ENCODE peak calls at places on chromosomes 4 and X, in six cellular contexts. U is upper lobe of left lung, N is HCT116, F is GM23338, T is Panc1, Z is HepG2. D is an unnamed sample.

GRCh38 chrX:119399772-119400101 is 601 bp downstream of the SLC25A43 start:
- ATAC-seq in U (peak), N (peak), F (peak), T (peak), Z (peak), D (peak)

GRCh38 chr4:2732526-2732925 is 23.6 kb downstream of the TNIP2 start:
- ATAC-seq in U (no peak), N (no peak), F (no peak), T (peak), Z (peak), D (no peak)

GRCh38 chr4:117691572-117692351 is 342.5 kb upstream of the NDST3 start:
- ATAC-seq in U (no peak), N (no peak), F (no peak), T (no peak), Z (no peak), D (no peak)

GRCh38 chr4:176333076-176333475 is 13.3 kb downstream of the SPCS3 start:
- ATAC-seq in U (no peak), N (no peak), F (no peak), T (no peak), Z (peak), D (no peak)

GRCh38 chr4:126701756-126702155 is 931.0 kb upstream of the INTU start:
- ATAC-seq in U (peak), N (no peak), F (no peak), T (no peak), Z (no peak), D (peak)

GRCh38 chr4:183256756-183257385 is 63.2 kb downstream of the CLDN22 start:
- ATAC-seq in U (peak), N (peak), F (peak), T (peak), Z (peak), D (peak)

GRCh38 chr4:24196785-24197184 is 306.9 kb upstream of the PPARGC1A start:
- ATAC-seq in U (no peak), N (no peak), F (no peak), T (no peak), Z (no peak), D (no peak)

GRCh38 chrX:53445977-53446376 is 11.8 kb upstream of the HSD17B10 start:
- ATAC-seq in U (no peak), N (peak), F (peak), T (peak), Z (peak), D (no peak)

GRCh38 chr4:132809298-132810032 is 339.6 kb upstream of the PCDH10 start:
- ATAC-seq in U (no peak), N (no peak), F (peak), T (no peak), Z (peak), D (no peak)

GRCh38 chr4:148831945-148832344 is 389.7 kb upstream of the NR3C2 start:
- ATAC-seq in U (no peak), N (no peak), F (no peak), T (no peak), Z (no peak), D (no peak)

GRCh38 chrX:153055827-153056748 is at the start of gene PNMA3:
- ATAC-seq in U (peak), N (no peak), F (peak), T (peak), Z (no peak), D (no peak)

GRCh38 chr4:182705389-182705788 is 211.8 kb downstream of the DCTD start:
- ATAC-seq in U (no peak), N (no peak), F (no peak), T (no peak), Z (no peak), D (no peak)

GRCh38 chr4:53012738-53013137 is 150.6 kb downstream of the RASL11B start:
- ATAC-seq in U (no peak), N (no peak), F (no peak), T (no peak), Z (no peak), D (no peak)

GRCh38 chrX:45712067-45712466 is 511.4 kb upstream of the DIPK2B start:
- ATAC-seq in U (no peak), N (no peak), F (no peak), T (no peak), Z (no peak), D (no peak)

GRCh38 chrX:10015711-10016515 is 48.8 kb downstream of the CLDN34 start:
- ATAC-seq in U (peak), N (peak), F (peak), T (peak), Z (peak), D (peak)

GRCh38 chr4:82753238-82753637 is 45.4 kb downstream of the SCD5 start:
- ATAC-seq in U (no peak), N (no peak), F (no peak), T (no peak), Z (peak), D (no peak)

GRCh38 chrX:23953908-23954269 is 46.1 kb downstream of the CXorf58 start:
- ATAC-seq in U (no peak), N (no peak), F (no peak), T (no peak), Z (no peak), D (no peak)

GRCh38 chr4:97411352-97411751 is 731.9 kb downstream of the STPG2 start:
- ATAC-seq in U (peak), N (no peak), F (no peak), T (no peak), Z (no peak), D (no peak)

GRCh38 chr4:105563352-105563751 is 10.9 kb downstream of the ARHGEF38 start:
- ATAC-seq in U (no peak), N (no peak), F (no peak), T (no peak), Z (no peak), D (no peak)

GRCh38 chrX:19947612-19948011 is 43.2 kb downstream of the BCLAF3 start:
- ATAC-seq in U (no peak), N (no peak), F (no peak), T (no peak), Z (no peak), D (no peak)

GRCh38 chr4:38949416-38950051 is 81.9 kb downstream of the FAM114A1 start:
- ATAC-seq in U (no peak), N (no peak), F (no peak), T (no peak), Z (no peak), D (no peak)

GRCh38 chr4:129344058-129344457 is 248.1 kb downstream of the C4orf33 start:
- ATAC-seq in U (peak), N (peak), F (peak), T (peak), Z (peak), D (no peak)

GRCh38 chrX:50635162-50635561 is 164.5 kb upstream of the DGKK start:
- ATAC-seq in U (no peak), N (no peak), F (no peak), T (no peak), Z (no peak), D (no peak)

GRCh38 chrX:13533726-13534125 is 35.7 kb upstream of the EGFL6 start:
- ATAC-seq in U (no peak), N (no peak), F (no peak), T (no peak), Z (no peak), D (no peak)

GRCh38 chrX:147875866-147876596 is 35.7 kb upstream of the FMR1 start:
- ATAC-seq in U (no peak), N (no peak), F (no peak), T (no peak), Z (peak), D (no peak)

GRCh38 chrX:16712116-16712824 is at the start of gene CTPS2:
- ATAC-seq in U (peak), N (peak), F (peak), T (peak), Z (peak), D (peak)

GRCh38 chrX:155779831-155780230 is 101.3 kb upstream of the VAMP7 start:
- ATAC-seq in U (no peak), N (no peak), F (no peak), T (no peak), Z (no peak), D (no peak)

GRCh38 chrX:155778844-155779553 is 102.1 kb upstream of the VAMP7 start:
- ATAC-seq in U (no peak), N (no peak), F (no peak), T (no peak), Z (no peak), D (no peak)

GRCh38 chrX:155774387-155774786 is 106.8 kb upstream of the VAMP7 start:
- ATAC-seq in U (no peak), N (no peak), F (no peak), T (no peak), Z (no peak), D (no peak)
- TF ChIP-seq POLR2AphosphoS5 in U (no peak), N (no peak), F (no peak), T (no peak), Z (no peak), D (no peak)

DNA sequence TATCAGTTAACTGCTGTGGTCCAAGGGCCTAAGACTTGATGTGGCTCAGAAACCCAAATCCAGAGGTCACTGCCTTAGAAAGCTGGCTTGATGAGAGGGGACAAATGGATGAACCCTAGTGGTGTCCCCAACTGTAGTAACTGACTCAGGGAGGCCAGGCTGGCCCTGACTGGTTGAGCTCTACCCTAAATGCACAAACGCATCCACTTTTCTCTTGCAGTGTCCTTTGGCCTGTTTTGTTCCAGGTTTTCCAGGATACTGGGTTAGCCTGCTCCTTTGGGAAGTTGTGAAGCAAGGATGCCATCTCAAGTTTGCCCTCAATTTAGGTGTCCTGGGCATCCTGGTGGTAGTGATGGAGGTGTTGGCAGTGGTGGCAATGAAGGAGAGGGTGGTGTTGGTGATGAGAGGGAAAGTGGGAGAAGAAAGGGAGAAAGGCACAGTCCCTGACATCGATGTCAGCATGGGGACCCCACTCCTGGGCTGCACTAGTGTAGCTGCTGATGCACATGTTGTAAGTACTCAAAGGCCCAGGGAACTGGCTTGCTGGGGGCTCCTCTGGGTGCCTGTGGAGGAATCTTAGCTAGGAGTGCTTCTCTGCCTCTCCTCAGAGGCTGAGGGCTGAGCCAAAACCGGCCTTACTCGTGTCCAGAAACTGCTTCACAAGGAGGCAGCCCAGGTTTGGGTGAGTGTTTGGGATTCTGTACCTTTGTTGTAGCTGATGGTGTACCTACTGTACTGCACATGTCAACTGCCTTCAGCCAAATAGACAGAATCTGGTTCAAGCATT is 2.9 kb upstream of the HAND2 start:
- ATAC-seq in U (no peak), N (no peak), F (no peak), T (no peak), Z (no peak), D (no peak)
- H3K27ac ChIP-seq in U (no peak), N (no peak), F (no peak), T (no peak), Z (no peak), D (no peak)

GRCh38 chr4:102754044-102754443 is 6.7 kb downstream of the MANBA start:
- ATAC-seq in U (no peak), N (no peak), F (no peak), T (no peak), Z (no peak), D (no peak)
- TF ChIP-seq POLR2AphosphoS5 in U (no peak), N (no peak), F (no peak), T (no peak), Z (no peak), D (no peak)

GRCh38 chr4:104073245-104073644 is 353.5 kb upstream of the TACR3 start:
- ATAC-seq in U (no peak), N (no peak), F (peak), T (no peak), Z (no peak), D (no peak)
- H3K27ac ChIP-seq in U (no peak), N (no peak), F (no peak), T (no peak), Z (no peak), D (no peak)